ENCODE peak calls at places on chromosome 14, in four cellular contexts. P is transverse colon, U is breast epithelium, Q is upper lobe of left lung. V is an unnamed sample.
A peak's percentile ranks its signal among the peaks of the same experiment; 100 is the strongest.

GRCh38 chr14:52325126-52325525 is 11.0 kb downstream of the PTGER2 start:
- DNase-seq in P (no peak), U (no peak), Q (no peak), V (no peak)

GRCh38 chr14:71855399-71856036 is 76.7 kb upstream of the RGS6 start:
- DNase-seq in P (peak; percentile 73), U (no peak), Q (peak; percentile 73), V (no peak)

GRCh38 chr14:36662543-36663403 is 1.1 kb downstream of the PAX9 start:
- DNase-seq in P (no peak), U (no peak), Q (no peak), V (peak; percentile 65)

GRCh38 chr14:53742226-53742607 is 214.4 kb downstream of the BMP4 start:
- DNase-seq in P (no peak), U (no peak), Q (no peak), V (no peak)

GRCh38 chr14:91252901-91253794 is 8.6 kb upstream of the GPR68 start:
- DNase-seq in P (peak; percentile 63), U (no peak), Q (peak; percentile 58), V (peak; percentile 44)

GRCh38 chr14:81066672-81067071 is 111.3 kb downstream of the TSHR start:
- DNase-seq in P (no peak), U (no peak), Q (no peak), V (no peak)

GRCh38 chr14:99425272-99425681 is 55.4 kb downstream of the SETD3 start:
- DNase-seq in P (no peak), U (peak; percentile 30), Q (peak; percentile 93), V (no peak)

GRCh38 chr14:68634346-68634745 is 158.5 kb downstream of the ZFP36L1 start:
- DNase-seq in P (no peak), U (peak; percentile 17), Q (no peak), V (no peak)

GRCh38 chr14:33880330-33880729 is 70.5 kb downstream of the EGLN3 start:
- DNase-seq in P (no peak), U (no peak), Q (no peak), V (no peak)

GRCh38 chr14:90602088-90602687 is 205.4 kb downstream of the CALM1 start:
- DNase-seq in P (no peak), U (no peak), Q (no peak), V (no peak)

GRCh38 chr14:35366048-35366428 is 38.5 kb downstream of the NFKBIA start:
- DNase-seq in P (no peak), U (no peak), Q (peak; percentile 78), V (no peak)

GRCh38 chr14:98154254-98154653 is 1117.7 kb downstream of the BCL11B start:
- DNase-seq in P (no peak), U (no peak), Q (no peak), V (no peak)

GRCh38 chr14:55131782-55132181 is 2.7 kb downstream of the LGALS3 start:
- DNase-seq in P (peak; percentile 54), U (no peak), Q (no peak), V (no peak)

GRCh38 chr14:55864890-55865655 is 253.1 kb upstream of the PELI2 start:
- DNase-seq in P (no peak), U (no peak), Q (no peak), V (no peak)

GRCh38 chr14:78399316-78399889 is 229.2 kb downstream of the NRXN3 start:
- DNase-seq in P (no peak), U (no peak), Q (no peak), V (no peak)

GRCh38 chr14:81684696-81685095 is 151.0 kb upstream of the SEL1L start:
- DNase-seq in P (no peak), U (no peak), Q (no peak), V (no peak)

GRCh38 chr14:76844223-76844622 is 18.0 kb downstream of the LRRC74A start:
- DNase-seq in P (peak; percentile 31), U (peak; percentile 60), Q (peak; percentile 73), V (no peak)
- TF ChIP-seq POLR2AphosphoS5 in P (no peak), U (no peak), Q (peak; percentile 87), V (no peak)

DNA sequence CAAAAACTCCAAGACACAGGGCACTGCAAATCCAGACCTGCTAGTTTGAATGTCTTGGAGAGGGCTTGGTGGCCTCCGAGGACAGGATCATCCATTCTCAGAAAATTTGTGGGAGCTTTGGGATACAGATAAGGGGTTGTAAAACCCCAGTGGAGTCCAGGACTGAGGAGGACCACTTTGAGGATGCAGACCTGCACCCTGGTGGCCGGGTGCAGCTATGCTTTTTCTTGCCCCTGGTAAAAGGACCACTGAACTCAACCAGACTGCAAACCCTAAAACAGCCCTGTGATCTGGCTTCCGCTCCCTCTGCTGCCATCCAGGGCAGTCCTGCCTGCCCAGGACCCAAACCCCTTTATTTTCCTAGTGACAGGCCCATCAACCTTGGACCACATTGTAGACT is 169.5 kb upstream of the DAAM1 start:
- DNase-seq in P (no peak), U (no peak), Q (no peak), V (no peak)
- TF ChIP-seq CTCF in P (no peak), U (no peak), Q (no peak), V (no peak)

GRCh38 chr14:105929327-105930081 is 403.1 kb downstream of the TMEM121 start:
- DNase-seq in P (no peak), U (no peak), Q (peak; percentile 17), V (no peak)
- TF ChIP-seq POLR2A in P (no peak), U (no peak), Q (no peak), V (no peak)

GRCh38 chr14:65095633-65096205 is 6.6 kb downstream of the MAX start:
- DNase-seq in P (peak; percentile 56), U (peak; percentile 67), Q (peak; percentile 40), V (peak; percentile 88)
- TF ChIP-seq POLR2AphosphoS5 in P (peak; percentile 53), U (peak; percentile 18), Q (no peak), V (peak; percentile 88)

GRCh38 chr14:63134801-63135200 is 69.4 kb upstream of the RHOJ start:
- DNase-seq in P (no peak), U (no peak), Q (no peak), V (no peak)
- TF ChIP-seq CTCF in P (no peak), U (peak; percentile 11), Q (no peak), V (no peak)

DNA sequence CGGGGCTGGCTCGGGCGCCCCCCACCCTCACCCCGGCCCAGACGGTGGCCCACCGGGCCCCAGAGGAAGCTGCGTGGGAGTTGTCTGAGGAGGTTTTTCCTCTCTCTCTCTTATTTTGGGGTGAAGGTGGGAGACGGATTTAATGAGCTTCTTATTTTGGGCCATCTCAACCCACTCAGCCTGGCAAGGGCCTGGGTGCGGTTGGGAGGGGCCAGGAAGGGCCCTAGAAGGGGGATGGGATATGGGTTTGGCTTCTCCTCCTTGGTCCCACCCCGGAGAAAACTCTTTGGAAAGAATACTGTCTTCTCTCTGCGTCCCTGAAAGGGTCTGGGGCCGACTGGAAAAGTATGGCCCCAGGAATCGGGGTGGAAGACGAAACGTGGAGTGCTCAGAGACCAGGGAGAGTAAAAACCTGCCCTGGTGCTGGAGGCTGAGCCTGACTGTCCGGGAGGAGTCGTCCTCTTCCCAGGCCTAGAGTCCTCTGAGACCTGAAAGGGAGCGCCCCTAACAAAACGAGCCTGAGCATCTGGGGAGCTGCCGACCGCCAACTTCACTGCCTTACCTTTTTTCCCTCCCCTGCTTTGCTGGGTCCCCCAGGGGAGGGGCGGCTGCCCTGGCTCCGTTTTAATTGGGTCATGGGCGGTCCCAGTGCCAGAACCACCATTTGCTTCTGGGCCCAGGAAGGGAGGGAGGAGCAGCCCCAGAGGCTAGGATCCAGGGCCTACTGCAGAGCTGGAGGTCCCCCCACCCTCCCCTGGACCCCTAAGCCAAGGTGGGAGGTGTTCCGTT is 1.6 kb downstream of the MMP14 start:
- DNase-seq in P (peak; percentile 55), U (no peak), Q (no peak), V (peak; percentile 68)
- TF ChIP-seq POLR2A in P (peak; percentile 13), U (peak; percentile 22), Q (no peak), V (peak; percentile 71)

DNA sequence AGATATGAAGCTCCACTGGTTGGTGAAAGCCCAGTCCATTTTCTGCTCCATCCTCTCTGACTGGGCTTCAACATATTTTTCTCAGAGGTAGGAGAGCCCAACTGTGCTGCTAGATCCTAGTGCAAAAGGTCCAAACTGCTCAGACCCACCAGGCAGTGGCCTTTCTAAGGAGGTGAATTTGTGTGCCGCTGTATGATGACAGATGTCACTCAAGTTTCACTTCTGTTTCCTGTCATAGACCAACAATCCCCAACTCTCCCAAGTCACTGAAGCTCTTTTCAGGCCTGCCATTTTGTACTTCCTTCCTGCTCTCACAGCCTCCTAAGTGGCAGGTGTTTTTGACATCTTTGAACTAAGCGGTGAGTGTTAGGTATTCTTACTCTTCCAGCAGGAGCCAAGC is 16.4 kb upstream of the RNASE4 start:
- DNase-seq in P (no peak), U (no peak), Q (no peak), V (no peak)
- TF ChIP-seq POLR2AphosphoS5 in P (no peak), U (no peak), Q (no peak), V (no peak)

DNA sequence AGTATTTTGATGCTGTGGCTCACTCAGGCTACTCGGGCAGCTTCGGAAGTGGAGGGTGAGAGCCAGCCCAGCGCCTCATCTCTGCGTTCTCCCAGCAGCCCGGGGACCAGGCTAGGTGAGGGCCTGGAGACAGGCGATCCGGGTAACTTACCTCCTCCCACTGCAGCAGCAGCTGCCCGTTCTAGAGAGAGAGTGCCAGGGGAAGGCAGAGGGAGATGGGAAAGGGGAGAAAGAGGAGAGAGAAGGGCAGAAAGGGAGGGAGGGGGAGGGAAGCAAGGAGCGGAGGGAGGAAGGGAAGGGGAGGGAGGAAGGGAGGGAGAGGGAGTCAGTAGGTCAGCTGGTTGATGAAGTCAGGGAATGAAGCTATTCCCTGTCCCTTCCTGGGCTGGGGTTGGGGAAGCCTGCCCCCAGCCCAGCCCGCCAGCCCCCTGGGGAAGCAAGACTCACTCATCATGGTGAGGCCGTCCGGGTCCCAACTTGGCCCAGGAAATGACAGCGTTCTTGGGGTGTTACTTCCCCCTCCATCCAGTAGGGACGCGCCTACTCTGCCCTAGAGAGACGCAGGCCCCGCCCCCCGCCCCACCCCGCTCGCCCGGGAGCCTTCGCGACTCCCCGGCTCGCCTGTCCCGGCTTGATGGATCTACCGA is at the start of gene IFI27L2:
- DNase-seq in P (peak; percentile 74), U (peak; percentile 53), Q (peak; percentile 87), V (peak; percentile 43)
- TF ChIP-seq CTCF in P (peak; percentile 41), U (peak; percentile 16), Q (peak; percentile 46), V (no peak)

GRCh38 chr14:60926002-60926401 is 54.9 kb downstream of the TRMT5 start:
- DNase-seq in P (no peak), U (no peak), Q (no peak), V (no peak)

GRCh38 chr14:60931206-60931605 is 49.7 kb downstream of the TRMT5 start:
- DNase-seq in P (no peak), U (no peak), Q (no peak), V (no peak)

GRCh38 chr14:60922050-60922449 is 58.8 kb downstream of the TRMT5 start:
- DNase-seq in P (no peak), U (no peak), Q (no peak), V (no peak)

GRCh38 chr14:60925286-60925685 is 55.6 kb downstream of the TRMT5 start:
- DNase-seq in P (no peak), U (no peak), Q (no peak), V (no peak)
- TF ChIP-seq POLR2A in P (no peak), U (no peak), Q (no peak), V (no peak)

V was measured in prostate gland.